ENCODE peak calls at places on chromosome 2, in nine cellular contexts. N, T, X, D, W, C, I, V and P are unnamed samples.

GRCh38 chr2:49616800-49617199 is 462.5 kb upstream of the FSHR start:
- DNase-seq in N (peak), T (no peak), X (no peak), D (no peak), W (no peak), C (no peak), I (no peak), V (no peak), P (no peak)

GRCh38 chr2:10475811-10476660 is 27.9 kb upstream of the ODC1 start:
- DNase-seq in N (no peak), T (no peak), X (no peak), D (no peak), W (no peak), C (no peak), I (no peak), V (no peak), P (no peak)

GRCh38 chr2:71535526-71535925 is 82.2 kb downstream of the DYSF start:
- DNase-seq in N (no peak), T (no peak), X (no peak), D (no peak), W (no peak), C (no peak), I (no peak), V (no peak), P (no peak)

GRCh38 chr2:25366629-25367028 is 24.9 kb upstream of the DNMT3A start:
- DNase-seq in N (no peak), T (no peak), X (no peak), D (no peak), W (no peak), C (no peak), I (no peak), V (no peak), P (no peak)

GRCh38 chr2:128625966-128626757 is 307.5 kb upstream of the HS6ST1 start:
- DNase-seq in N (no peak), T (no peak), X (no peak), D (peak), W (no peak), C (no peak), I (no peak), V (no peak), P (no peak)

GRCh38 chr2:168518555-168519066 is 62.5 kb downstream of the CERS6 start:
- DNase-seq in N (peak), T (no peak), X (no peak), D (no peak), W (no peak), C (no peak), I (no peak), V (no peak), P (no peak)

GRCh38 chr2:26481705-26482104 is 3.8 kb upstream of the OTOF start:
- DNase-seq in N (no peak), T (no peak), X (no peak), D (no peak), W (no peak), C (no peak), I (no peak), V (no peak), P (no peak)

GRCh38 chr2:220670461-220670979 is 901.6 kb downstream of the EPHA4 start:
- DNase-seq in N (no peak), T (no peak), X (no peak), D (no peak), W (no peak), C (no peak), I (no peak), V (no peak), P (no peak)

GRCh38 chr2:68225119-68225632 is 27.2 kb downstream of the PPP3R1 start:
- DNase-seq in N (peak), T (peak), X (no peak), D (no peak), W (no peak), C (peak), I (no peak), V (no peak), P (peak)